ENCODE peak calls at places on chromosomes 5 and 9, in ten cellular contexts. Q, C, A, O, L, T, G, E, I and J are unnamed samples.

GRCh38 chr9:15421532-15421931 is 1.1 kb upstream of the SNAPC3 start:
- DNase-seq in L (no peak), A (no peak), O (no peak), C (no peak), Q (no peak), I (no peak), G (no peak), T (no peak), E (no peak), J (no peak)

GRCh38 chr5:123753349-123754166 is 241.6 kb downstream of the CSNK1G3 start:
- DNase-seq in A (no peak), G (no peak), E (no peak), O (no peak), T (no peak), I (no peak), L (no peak), C (no peak), Q (no peak), J (no peak)

GRCh38 chr5:34717426-34718327 is 61.5 kb downstream of the RAI14 start:
- DNase-seq in Q (peak), C (peak), L (peak), G (no peak), T (no peak), O (no peak), E (peak), A (peak), I (no peak), J (no peak)

GRCh38 chr9:99490736-99491135 is 268.7 kb downstream of the SEC61B start:
- DNase-seq in O (no peak), G (no peak), C (no peak), E (peak), I (no peak), T (no peak), Q (peak), L (no peak), A (no peak), J (no peak)

GRCh38 chr9:134365791-134366222 is 39.6 kb downstream of the RXRA start:
- DNase-seq in I (no peak), Q (peak), G (no peak), A (peak), L (no peak), E (peak), C (peak), T (peak), O (no peak), J (peak)

GRCh38 chr5:176813587-176814312 is 3.4 kb downstream of the UNC5A start:
- DNase-seq in A (no peak), L (no peak), T (no peak), I (no peak), G (no peak), Q (no peak), C (no peak), O (no peak), E (no peak), J (no peak)

GRCh38 chr5:62886603-62887315 is 308.1 kb downstream of the LRRC70 start:
- DNase-seq in G (no peak), C (no peak), E (peak), T (no peak), I (no peak), A (no peak), O (no peak), Q (no peak), L (no peak), J (no peak)

GRCh38 chr9:76651114-76651697 is 113.0 kb upstream of the PCA3 start:
- DNase-seq in Q (no peak), G (no peak), T (no peak), O (no peak), A (no peak), E (no peak), C (no peak), I (peak), L (no peak), J (no peak)

GRCh38 chr9:125146247-125146646 is 2.9 kb upstream of the SCAI start:
- DNase-seq in I (peak), A (no peak), C (no peak), E (peak), O (no peak), G (no peak), L (no peak), T (no peak), Q (peak), J (no peak)

GRCh38 chr5:66327008-66327407 is 182.9 kb downstream of the SREK1 start:
- DNase-seq in G (no peak), C (no peak), I (no peak), L (no peak), A (no peak), Q (no peak), T (no peak), E (no peak), O (no peak), J (no peak)

GRCh38 chr5:66713998-66714397 is 117.8 kb downstream of the MAST4 start:
- DNase-seq in O (no peak), E (peak), I (no peak), Q (peak), G (no peak), T (no peak), C (no peak), A (peak), L (no peak), J (no peak)

GRCh38 chr9:89524888-89525385 is 27.0 kb upstream of the SEMA4D start:
- DNase-seq in E (no peak), A (no peak), C (no peak), L (no peak), O (no peak), Q (no peak), T (no peak), G (no peak), I (no peak), J (no peak)

GRCh38 chr9:108672475-108673065 is 183.2 kb downstream of the ACTL7B start:
- DNase-seq in G (no peak), L (no peak), C (no peak), I (no peak), E (peak), T (no peak), O (no peak), Q (peak), A (no peak), J (no peak)

GRCh38 chr5:126354857-126355731 is 68.1 kb upstream of the GRAMD2B start:
- DNase-seq in G (no peak), O (no peak), T (no peak), A (no peak), L (no peak), C (peak), E (no peak), Q (no peak), I (no peak), J (no peak)

GRCh38 chr9:114117996-114118830 is 19.1 kb upstream of the KIF12 start:
- DNase-seq in T (no peak), L (no peak), E (no peak), A (no peak), G (no peak), O (no peak), C (no peak), Q (no peak), I (no peak), J (no peak)

GRCh38 chr5:10946050-10946449 is 185.0 kb upstream of the DAP start:
- DNase-seq in C (no peak), L (no peak), O (no peak), G (no peak), T (no peak), E (no peak), A (no peak), I (no peak), Q (no peak), J (no peak)

DNA sequence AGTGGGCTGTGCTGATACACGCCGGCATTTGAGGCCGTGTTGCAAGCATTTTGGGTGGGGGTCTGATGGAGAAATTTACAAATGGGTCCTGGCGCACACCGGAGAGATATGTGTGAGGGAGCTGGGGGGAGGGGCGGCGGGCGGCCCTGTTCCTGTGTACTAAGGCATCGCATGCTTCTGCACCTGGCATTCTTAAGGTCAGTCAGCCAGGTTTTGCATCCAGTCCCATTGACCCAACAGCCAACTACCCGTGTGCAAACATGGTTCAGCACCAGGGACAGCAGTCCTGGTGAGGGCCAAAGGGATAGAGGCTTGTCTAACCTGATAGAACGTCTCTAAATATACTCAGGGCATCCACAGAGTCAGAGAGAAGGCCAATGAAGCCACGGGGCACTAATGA is 839 bp downstream of the GABRG2 start:
- DNase-seq in E (peak), I (peak), T (no peak), G (no peak), L (no peak), O (no peak), Q (peak), A (no peak), C (peak), J (peak)
- H3K4me3 ChIP-seq in E (no peak), I (no peak), T (no peak), G (no peak), L (no peak), O (no peak), Q (no peak), A (no peak), C (no peak), J (no peak)

GRCh38 chr5:148967783-148968182 is 95.1 kb downstream of the SH3TC2 start:
- DNase-seq in Q (peak), O (no peak), I (no peak), A (no peak), T (peak), E (no peak), G (no peak), C (no peak), L (no peak), J (no peak)

GRCh38 chr5:148968311-148968710 is 94.6 kb downstream of the SH3TC2 start:
- DNase-seq in Q (peak), G (no peak), I (no peak), L (no peak), A (no peak), T (no peak), O (no peak), C (no peak), E (no peak), J (no peak)

GRCh38 chr5:148966348-148966747 is 96.5 kb downstream of the SH3TC2 start:
- DNase-seq in E (no peak), G (no peak), L (no peak), Q (no peak), C (peak), T (peak), I (no peak), O (no peak), A (no peak), J (no peak)

GRCh38 chr5:148969291-148969690 is 93.6 kb downstream of the SH3TC2 start:
- DNase-seq in G (no peak), C (peak), T (no peak), L (no peak), Q (no peak), E (no peak), O (no peak), A (no peak), I (no peak), J (no peak)

GRCh38 chr5:148966937-148967336 is 95.9 kb downstream of the SH3TC2 start:
- DNase-seq in Q (no peak), A (no peak), O (no peak), C (no peak), I (no peak), E (no peak), T (no peak), G (no peak), L (no peak), J (no peak)
- H3K4me3 ChIP-seq in Q (no peak), A (no peak), O (no peak), C (no peak), I (no peak), E (no peak), T (no peak), G (no peak), L (no peak), J (no peak)

DNA sequence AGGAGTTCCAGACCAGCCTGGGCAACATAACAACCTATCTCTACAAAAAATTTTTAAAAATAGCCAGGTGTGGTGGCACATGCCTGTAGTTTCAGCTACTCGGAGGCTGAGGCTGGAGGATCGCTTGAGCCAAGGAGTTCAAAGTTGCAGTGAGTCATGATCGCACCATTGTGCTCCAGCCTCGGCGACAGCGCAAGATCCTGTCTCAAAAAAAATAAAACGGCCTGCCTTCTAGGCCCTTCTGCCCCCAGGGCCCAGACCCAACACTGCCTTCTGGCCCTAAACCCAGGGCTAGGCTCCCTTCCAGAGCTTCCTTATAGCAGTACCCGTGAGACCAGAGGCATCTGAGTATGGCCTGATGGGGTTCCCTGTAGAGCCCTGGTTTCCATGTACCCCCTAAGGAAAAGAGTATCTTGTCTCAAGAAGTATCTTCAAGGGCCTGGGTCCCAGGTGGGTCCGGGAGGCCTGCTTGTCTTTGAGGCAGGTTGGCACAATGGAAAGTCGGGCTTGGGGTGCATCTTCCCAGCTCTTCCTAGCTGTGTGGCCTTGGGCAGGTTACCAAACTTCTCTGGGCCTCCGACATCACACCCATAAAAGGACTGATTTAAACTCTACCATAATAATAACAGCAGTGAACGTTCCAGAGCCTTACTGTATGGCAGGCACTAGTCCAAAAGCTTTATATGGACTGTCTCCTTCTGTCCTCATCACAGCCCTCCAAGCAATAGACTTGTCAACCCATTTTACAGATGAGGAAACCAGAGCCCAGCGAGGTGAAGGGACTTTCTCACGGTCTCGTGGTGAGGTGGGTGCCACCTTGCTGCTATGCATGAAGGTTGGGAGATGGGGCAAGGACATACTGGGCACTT is 9.7 kb downstream of the LRRC8A start:
- DNase-seq in C (no peak), E (no peak), T (no peak), G (no peak), Q (no peak), L (no peak), A (no peak), O (no peak), I (no peak), J (no peak)
- H3K4me3 ChIP-seq in C (no peak), E (no peak), T (no peak), G (no peak), Q (no peak), L (no peak), A (no peak), O (no peak), I (no peak), J (no peak)

GRCh38 chr5:43258116-43258515 is 55.1 kb downstream of the HMGCS1 start:
- DNase-seq in Q (no peak), E (no peak), G (no peak), O (no peak), A (no peak), I (no peak), T (no peak), L (no peak), C (no peak), J (no peak)

GRCh38 chr5:43251754-43252153 is 59.7 kb downstream of the NIM1K start:
- DNase-seq in E (no peak), G (no peak), Q (no peak), L (no peak), O (no peak), A (no peak), C (no peak), T (no peak), I (no peak), J (no peak)

GRCh38 chr5:43255704-43256103 is 57.5 kb downstream of the HMGCS1 start:
- DNase-seq in I (no peak), G (no peak), T (no peak), L (no peak), E (no peak), O (no peak), Q (no peak), A (no peak), C (no peak), J (no peak)

DNA sequence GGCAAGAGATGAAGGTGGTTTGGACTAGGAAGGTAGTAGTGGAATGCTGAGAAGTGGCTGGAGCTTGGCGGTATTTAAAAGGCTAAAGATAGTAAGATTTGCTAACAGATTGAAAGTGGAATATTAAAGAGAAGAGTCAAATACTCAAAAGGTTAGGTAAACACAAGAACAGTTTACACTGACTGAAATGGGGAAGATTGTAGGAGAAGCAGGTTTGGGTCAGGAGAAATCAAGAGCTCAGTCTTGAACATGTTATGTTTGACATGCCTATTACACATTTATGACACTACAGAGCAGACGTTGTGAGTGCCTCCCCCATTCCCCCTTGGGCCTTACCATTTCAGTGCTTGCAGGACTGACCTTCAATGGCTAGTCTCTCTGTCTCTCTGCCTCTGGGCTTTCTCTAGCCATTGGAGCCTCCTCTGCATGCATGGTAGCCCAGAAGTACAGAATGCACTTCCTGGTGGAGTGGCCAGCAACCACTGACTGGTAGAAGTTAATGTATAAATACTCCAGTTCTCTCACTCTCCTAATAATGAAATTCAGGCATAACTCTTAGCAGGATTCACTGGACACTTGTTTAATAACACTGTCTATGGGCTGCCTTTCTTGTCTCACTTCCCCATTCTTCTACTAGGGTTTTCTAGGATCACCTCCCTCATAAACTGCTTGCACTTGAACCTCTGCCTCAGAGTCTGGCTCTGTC is 56.8 kb downstream of the HMGCS1 start:
- DNase-seq in I (no peak), O (no peak), A (no peak), L (no peak), T (no peak), E (no peak), C (no peak), G (no peak), Q (no peak), J (no peak)
- H3K4me3 ChIP-seq in I (no peak), O (no peak), A (no peak), L (no peak), T (no peak), E (no peak), C (no peak), G (no peak), Q (no peak), J (no peak)

DNA sequence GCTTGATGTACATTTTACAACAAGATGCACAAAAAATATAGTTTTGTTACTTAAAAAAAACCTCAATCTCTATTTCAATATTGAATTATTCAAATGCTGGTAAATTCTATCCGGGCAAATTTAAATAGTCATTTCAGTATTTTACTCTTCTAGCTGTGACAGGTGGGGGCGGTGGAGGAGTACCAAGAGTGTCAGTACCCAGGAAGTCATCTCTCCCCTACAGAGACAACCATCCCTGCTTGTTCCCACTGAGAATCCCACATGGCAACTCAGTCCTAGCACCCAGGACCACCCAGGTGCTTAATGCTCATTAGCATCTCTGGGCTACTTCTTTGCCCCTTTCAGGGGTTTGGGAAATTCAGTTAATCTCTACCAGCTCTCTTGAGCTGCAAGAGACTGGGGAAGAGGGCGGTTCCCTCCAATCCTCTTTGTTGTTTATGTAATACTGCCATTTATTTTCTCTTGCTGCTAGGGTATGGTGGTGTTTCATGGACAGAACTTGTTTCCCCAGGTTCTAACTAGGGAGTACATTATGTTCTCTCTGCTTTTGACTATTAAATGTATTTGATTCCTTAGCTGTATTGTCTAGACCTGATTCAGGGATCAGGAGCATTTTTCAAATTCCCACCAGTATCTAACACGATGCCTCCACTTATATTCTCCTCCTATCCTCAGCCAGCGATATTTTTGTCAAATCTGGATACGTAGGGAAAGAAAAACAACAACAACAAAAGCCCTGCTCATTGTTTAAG is 122.5 kb downstream of the CDH18 start:
- DNase-seq in O (no peak), Q (no peak), A (no peak), C (no peak), I (no peak), T (no peak), G (no peak), E (no peak), L (no peak), J (no peak)
- H3K4me3 ChIP-seq in O (no peak), Q (peak), A (no peak), C (no peak), I (no peak), T (no peak), G (no peak), E (no peak), L (peak), J (no peak)

DNA sequence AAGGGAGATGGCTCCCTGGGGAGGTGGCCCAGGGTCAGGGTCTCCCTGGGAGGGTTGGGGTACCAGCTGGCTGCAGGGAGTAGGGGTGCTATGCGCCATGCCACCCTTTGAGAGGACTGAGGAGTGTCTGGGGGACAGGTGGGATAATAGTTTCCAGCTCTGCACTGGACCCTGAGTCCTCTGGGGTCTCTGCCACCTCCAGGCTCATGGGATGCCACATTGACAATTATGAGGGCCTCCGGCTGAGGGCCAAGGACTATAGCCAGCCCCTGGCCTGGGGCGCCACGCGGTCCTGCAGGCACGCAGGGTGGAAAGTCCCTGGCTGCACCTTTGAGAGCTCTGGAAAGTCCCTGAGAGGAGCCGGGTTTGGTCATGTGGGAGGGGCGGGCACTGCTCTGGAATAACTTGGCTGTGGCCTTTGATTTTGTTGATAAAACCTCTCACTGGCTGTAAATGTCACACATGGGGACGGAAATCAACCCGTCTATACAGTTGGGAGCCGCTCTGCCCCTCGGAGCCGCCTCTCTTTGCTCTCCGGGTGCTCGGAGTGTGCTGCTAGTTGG is 16.0 kb downstream of the TRAF2 start:
- DNase-seq in A (peak), Q (peak), L (peak), I (peak), G (peak), T (peak), C (no peak), O (peak), E (peak), J (peak)
- H3K4me3 ChIP-seq in A (no peak), Q (no peak), L (no peak), I (peak), G (no peak), T (no peak), C (no peak), O (peak), E (peak), J (no peak)

DNA sequence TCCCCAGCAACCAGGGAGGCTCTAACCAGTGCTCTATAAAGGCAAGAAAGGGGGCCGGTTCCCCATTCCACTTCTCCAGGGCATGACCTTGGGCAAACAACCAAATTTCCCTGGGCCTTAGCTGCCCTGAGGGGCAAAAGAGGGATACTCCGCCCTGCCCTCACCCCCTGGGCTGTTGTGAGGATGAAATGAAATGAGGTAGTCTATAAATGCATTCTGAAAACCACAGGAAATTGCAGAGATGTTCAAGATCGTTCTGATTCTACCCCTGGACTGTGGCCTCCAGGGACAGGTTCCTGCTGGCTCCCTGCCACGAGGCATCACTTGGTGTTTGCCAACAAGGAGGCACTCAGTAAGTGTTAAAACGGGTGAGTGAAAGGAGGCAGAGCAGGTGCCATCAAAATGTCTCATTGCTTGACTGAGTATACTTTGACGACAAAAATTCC is 5.7 kb downstream of the RAPGEF1 start:
- DNase-seq in T (no peak), Q (peak), I (peak), O (peak), E (peak), A (peak), L (no peak), G (peak), C (peak), J (peak)
- H3K4me3 ChIP-seq in T (no peak), Q (no peak), I (no peak), O (peak), E (no peak), A (no peak), L (no peak), G (peak), C (no peak), J (no peak)